ENCODE peak calls at places on chromosomes 12 and 14, in eight cellular contexts. G, W, X, C, N, Z, Q and B are unnamed samples. For H3K4me1, the result is how much of the 10 kb centered on the place peaks cover.

GRCh38 chr14:73887704-73888459 is 1.2 kb downstream of the ZNF410 start:
- DNase-seq in G (no peak), W (no peak), X (no peak), C (peak), N (no peak), Z (no peak), Q (peak), B (no peak)

GRCh38 chr14:68664225-68664681 is 128.6 kb downstream of the ZFP36L1 start:
- DNase-seq in G (no peak), W (no peak), X (no peak), C (no peak), N (no peak), Z (no peak), Q (no peak), B (no peak)

GRCh38 chr12:29044799-29045198 is 104.3 kb upstream of the FAR2 start:
- DNase-seq in G (no peak), W (no peak), X (no peak), C (no peak), N (no peak), Z (no peak), Q (no peak), B (no peak)

GRCh38 chr14:100165376-100165775 is 5.9 kb upstream of the DEGS2 start:
- DNase-seq in G (no peak), W (no peak), X (no peak), C (no peak), N (no peak), Z (no peak), Q (no peak), B (peak)

GRCh38 chr14:71538949-71539659 is 393.1 kb upstream of the RGS6 start:
- DNase-seq in G (no peak), W (no peak), X (no peak), C (no peak), N (peak), Z (no peak), Q (peak), B (no peak)

GRCh38 chr14:33568935-33569579 is 381.8 kb downstream of the EGLN3 start:
- DNase-seq in G (no peak), W (no peak), X (no peak), C (no peak), N (peak), Z (no peak), Q (peak), B (no peak)

GRCh38 chr12:93178154-93178878 is 199.4 kb upstream of the NUDT4 start:
- DNase-seq in G (no peak), W (no peak), X (no peak), C (no peak), N (no peak), Z (no peak), Q (no peak), B (no peak)

GRCh38 chr14:85437143-85437542 is 92.8 kb upstream of the FLRT2 start:
- DNase-seq in G (no peak), W (no peak), X (no peak), C (peak), N (no peak), Z (no peak), Q (peak), B (no peak)

GRCh38 chr14:80850197-80850814 is 91.2 kb downstream of the CEP128 start:
- DNase-seq in G (no peak), W (no peak), X (peak), C (peak), N (peak), Z (peak), Q (peak), B (no peak)

GRCh38 chr14:105014631-105015030 is 6.3 kb downstream of the CDCA4 start:
- DNase-seq in G (no peak), W (no peak), X (no peak), C (no peak), N (no peak), Z (no peak), Q (no peak), B (no peak)
- H3K4me1 ChIP-seq in G (half or more), W (under half), X (under half), C (half or more), N (half or more), Z (under half), Q (under half), B (under half)

GRCh38 chr12:44422559-44422958 is 453.6 kb downstream of the NELL2 start:
- DNase-seq in G (no peak), W (no peak), X (no peak), C (no peak), N (no peak), Z (no peak), Q (no peak), B (no peak)
- H3K4me1 ChIP-seq in G (under half), W (under half), X (under half), C (under half), N (under half), Z (under half), Q (under half), B (under half)

DNA sequence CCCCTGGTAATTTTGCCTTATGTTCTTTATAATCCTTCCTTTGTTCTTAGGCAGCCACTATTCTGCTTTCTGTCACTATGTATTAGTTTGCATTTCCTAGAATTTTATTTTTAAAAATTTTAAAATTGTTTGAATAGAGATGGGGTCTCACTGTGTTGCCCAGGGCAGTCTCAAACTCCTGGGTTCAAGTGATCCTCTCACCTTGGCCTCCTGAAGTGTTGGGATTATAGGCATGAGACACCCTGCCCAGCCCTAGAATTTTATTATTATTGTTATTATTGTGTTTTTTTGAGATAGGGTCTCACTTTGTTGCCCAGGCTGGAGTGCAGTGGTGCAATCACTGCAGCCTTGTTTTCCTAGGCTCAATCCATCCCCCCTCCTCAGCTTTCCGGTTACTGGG is 2.6 kb downstream of the PTPN11 start:
- DNase-seq in G (no peak), W (no peak), X (no peak), C (no peak), N (no peak), Z (no peak), Q (no peak), B (no peak)
- H3K4me1 ChIP-seq in G (half or more), W (under half), X (under half), C (half or more), N (under half), Z (under half), Q (under half), B (under half)

GRCh38 chr12:110314308-110314707 is 33.3 kb downstream of the ATP2A2 start:
- DNase-seq in G (no peak), W (no peak), X (no peak), C (peak), N (peak), Z (no peak), Q (peak), B (no peak)
- H3K4me1 ChIP-seq in G (under half), W (under half), X (under half), C (half or more), N (under half), Z (under half), Q (under half), B (under half)